ENCODE peak calls at places on chromosomes 5 and 9, in six cellular contexts. H is stimulated activated CD4-positive, alpha-beta T cell treated with anti-CD3 and anti-CD28 coated beads, Interleukin-15, amount 100 ng/mL, for 24 hours; B is GM13976; F is nephron progenitor cell; S is Right ventricle myocardium superior; R is kidney tubule cell. Q is an unnamed sample.
A peak's percentile ranks its signal among the peaks of the same experiment; 100 is the strongest.

GRCh38 chr9:134040176-134040565 is 14.9 kb downstream of the BRD3OS start:
- DNase-seq in H (no peak), F (no peak), R (no peak), B (no peak), S (no peak), Q (no peak)

GRCh38 chr5:20105915-20106314 is 117.9 kb upstream of the CDH18 start:
- DNase-seq in S (no peak), B (no peak), R (no peak), H (no peak), F (no peak), Q (no peak)

GRCh38 chr5:40171971-40172370 is 507.7 kb upstream of the PTGER4 start:
- DNase-seq in R (peak; percentile 75), H (no peak), S (no peak), F (no peak), B (no peak), Q (no peak)

GRCh38 chr5:133788121-133788520 is 175.8 kb upstream of the FSTL4 start:
- DNase-seq in S (no peak), H (no peak), F (no peak), B (no peak), R (no peak), Q (no peak)

GRCh38 chr9:126805546-126806262 is 864 bp downstream of the ZBTB43 start:
- DNase-seq in R (peak; percentile 88), B (peak; percentile 67), F (peak; percentile 12), S (peak; percentile 73), H (peak; percentile 87), Q (peak; percentile 52)

GRCh38 chr5:127518319-127518621 is 830 bp downstream of the PRRC1 start:
- DNase-seq in B (peak; percentile 39), R (no peak), H (no peak), S (no peak), F (no peak), Q (peak; percentile 46)

GRCh38 chr9:93361995-93362394 is 89.5 kb upstream of the FAM120A start:
- DNase-seq in H (no peak), B (no peak), R (no peak), S (no peak), F (no peak), Q (no peak)

GRCh38 chr9:82117025-82117424 is 128.5 kb downstream of the SPATA31D1 start:
- DNase-seq in F (no peak), H (no peak), B (no peak), R (no peak), S (no peak), Q (no peak)

GRCh38 chr5:138230981-138231589 is 18.0 kb upstream of the CDC23 start:
- DNase-seq in B (no peak), F (no peak), R (peak; percentile 41), S (no peak), H (no peak), Q (no peak)

GRCh38 chr9:95076696-95077052 is 240.8 kb downstream of the FANCC start:
- DNase-seq in F (no peak), H (no peak), R (no peak), S (no peak), B (no peak), Q (no peak)

GRCh38 chr5:77637170-77638074 is 1.1 kb downstream of the OTP start:
- DNase-seq in F (peak; percentile 23), S (no peak), H (no peak), B (peak; percentile 31), R (no peak), Q (no peak)

GRCh38 chr5:178093129-178093528 is 20.2 kb upstream of the N4BP3 start:
- DNase-seq in F (no peak), R (no peak), S (no peak), B (no peak), H (no peak), Q (no peak)

GRCh38 chr9:121372563-121373400 is 2.7 kb upstream of the STOM start:
- DNase-seq in F (no peak), R (peak; percentile 20), H (no peak), B (no peak), S (no peak), Q (no peak)

GRCh38 chr5:137144656-137145055 is 354.5 kb downstream of the SPOCK1 start:
- DNase-seq in S (no peak), H (no peak), R (peak; percentile 65), B (no peak), F (no peak), Q (no peak)

GRCh38 chr5:167893271-167893670 is 398.2 kb upstream of the WWC1 start:
- DNase-seq in H (no peak), F (no peak), B (no peak), R (no peak), S (no peak), Q (no peak)

GRCh38 chr5:122751293-122751753 is 23.6 kb upstream of the SNX2 start:
- DNase-seq in S (no peak), B (no peak), H (no peak), R (peak; percentile 65), F (no peak), Q (no peak)

GRCh38 chr9:129332581-129332980 is 154.5 kb upstream of the IER5L start:
- DNase-seq in H (no peak), S (no peak), F (no peak), R (no peak), B (no peak), Q (no peak)

GRCh38 chr9:136171009-136171800 is 33.7 kb downstream of the LHX3 start:
- DNase-seq in S (peak; percentile 13), R (peak; percentile 14), F (peak; percentile 50), H (no peak), B (no peak), Q (no peak)

GRCh38 chr9:110427497-110428104 is 89.9 kb upstream of the TXNDC8 start:
- DNase-seq in R (peak; percentile 47), S (peak; percentile 56), F (peak; percentile 63), H (peak; percentile 53), B (peak; percentile 39), Q (peak; percentile 11)

GRCh38 chr9:105444130-105444529 is 3.7 kb upstream of the FSD1L start:
- DNase-seq in R (peak; percentile 44), S (no peak), F (no peak), H (no peak), B (no peak), Q (no peak)

GRCh38 chr5:96726802-96727201 is 64.6 kb downstream of the CAST start:
- DNase-seq in F (no peak), B (no peak), R (no peak), H (no peak), S (no peak), Q (no peak)